ENCODE peak calls at places on chromosome 2, in seven cellular contexts. W is Calu3, R is WTC11, O is GM12865, L is astrocyte of the spinal cord, N is tibial artery, F is ovary. J is an unnamed sample.

GRCh38 chr2:170425291-170425751 is 247.4 kb downstream of the MYO3B start:
- DNase-seq in L (no peak), R (no peak), F (no peak), W (no peak), O (no peak), N (no peak), J (no peak)

GRCh38 chr2:218375212-218375611 is 6.9 kb upstream of the SLC11A1 start:
- DNase-seq in N (no peak), O (no peak), R (no peak), F (no peak), L (no peak), W (no peak), J (no peak)

GRCh38 chr2:15122915-15123314 is 438.2 kb downstream of the NBAS start:
- DNase-seq in W (no peak), L (peak), O (no peak), N (no peak), R (no peak), F (no peak), J (no peak)

GRCh38 chr2:196592912-196593881 is 46.3 kb upstream of the CCDC150 start:
- DNase-seq in W (peak), L (peak), O (peak), R (peak), F (no peak), N (no peak), J (no peak)

GRCh38 chr2:103459302-103459701 is 697.5 kb downstream of the TMEM182 start:
- DNase-seq in W (no peak), N (no peak), R (no peak), O (no peak), L (no peak), F (no peak), J (no peak)

GRCh38 chr2:172231508-172231907 is 128.8 kb upstream of the DLX2 start:
- DNase-seq in O (no peak), R (no peak), N (no peak), L (no peak), F (no peak), W (no peak), J (no peak)

GRCh38 chr2:48189552-48190228 is 283.4 kb upstream of the FBXO11 start:
- DNase-seq in W (no peak), L (no peak), N (no peak), O (no peak), F (no peak), R (no peak), J (no peak)

GRCh38 chr2:188788621-188789020 is 185.6 kb upstream of the COL3A1 start:
- DNase-seq in F (peak), N (peak), L (peak), W (peak), O (no peak), R (no peak), J (no peak)

GRCh38 chr2:234823877-234824376 is 127.9 kb upstream of the SH3BP4 start:
- DNase-seq in F (no peak), O (no peak), N (peak), L (peak), R (no peak), W (peak), J (no peak)

GRCh38 chr2:97715951-97716694 is 2.7 kb downstream of the ZAP70 start:
- DNase-seq in L (no peak), W (no peak), O (no peak), R (no peak), N (peak), F (no peak), J (no peak)

GRCh38 chr2:170005702-170006101 is 172.2 kb upstream of the MYO3B start:
- DNase-seq in F (no peak), W (no peak), R (peak), L (no peak), N (no peak), O (no peak), J (no peak)

GRCh38 chr2:197306691-197307030 is 3.9 kb downstream of the ANKRD44 start:
- DNase-seq in R (no peak), L (peak), W (no peak), F (no peak), N (peak), O (peak), J (no peak)

GRCh38 chr2:27370816-27371620 is 602 bp downstream of the SNX17 start:
- DNase-seq in W (peak), F (peak), N (no peak), O (peak), R (no peak), L (peak), J (no peak)

GRCh38 chr2:106189325-106189724 is 4.8 kb downstream of the UXS1 start:
- DNase-seq in R (no peak), O (peak), N (no peak), W (no peak), L (no peak), F (no peak), J (no peak)

GRCh38 chr2:70941701-70942100 is 6.0 kb downstream of the ATP6V1B1 start:
- DNase-seq in L (no peak), N (peak), R (no peak), F (no peak), W (no peak), O (no peak), J (no peak)

GRCh38 chr2:97267411-97268074 is 154.6 kb downstream of the ANKRD36 start:
- DNase-seq in F (peak), L (no peak), O (peak), R (no peak), W (no peak), N (peak), J (peak)

GRCh38 chr2:144645055-144645778 is 125.3 kb upstream of the ZEB2 start:
- DNase-seq in W (no peak), F (no peak), O (no peak), L (peak), N (no peak), R (no peak), J (no peak)

GRCh38 chr2:112472547-112473263 is 9.3 kb upstream of the TTL start:
- DNase-seq in L (no peak), N (no peak), W (no peak), O (peak), F (no peak), R (no peak), J (no peak)

GRCh38 chr2:157349949-157350510 is 24.4 kb upstream of the ERMN start:
- DNase-seq in R (no peak), W (no peak), F (no peak), O (no peak), L (no peak), N (no peak), J (no peak)

GRCh38 chr2:240142859-240143258 is 2.4 kb upstream of the OTOS start:
- DNase-seq in W (no peak), R (no peak), O (no peak), F (peak), N (no peak), L (no peak), J (peak)

GRCh38 chr2:160194351-160194750 is 5.7 kb downstream of the ITGB6 start:
- DNase-seq in O (no peak), W (no peak), L (no peak), F (no peak), R (no peak), N (no peak), J (no peak)

GRCh38 chr2:165889761-165890242 is 63.8 kb downstream of the TTC21B start:
- DNase-seq in W (no peak), O (no peak), F (no peak), L (no peak), N (no peak), R (no peak), J (no peak)

GRCh38 chr2:53202063-53202462 is 565.5 kb upstream of the CHAC2 start:
- DNase-seq in F (no peak), L (peak), O (no peak), N (no peak), R (no peak), W (peak), J (no peak)

GRCh38 chr2:111883661-111884591 is at the start of gene ANAPC1:
- DNase-seq in N (peak), F (peak), L (peak), O (peak), R (peak), W (peak), J (peak)

GRCh38 chr2:113676651-113677050 is 49.6 kb downstream of the RABL2A start:
- DNase-seq in W (no peak), O (no peak), N (no peak), F (no peak), L (no peak), R (no peak), J (no peak)

GRCh38 chr2:143475131-143475784 is 346.0 kb downstream of the ARHGAP15 start:
- DNase-seq in R (no peak), O (no peak), N (no peak), W (no peak), F (no peak), L (no peak), J (no peak)

GRCh38 chr2:37343537-37344434 is 644 bp upstream of the QPCT start:
- DNase-seq in R (no peak), W (peak), N (no peak), L (peak), O (no peak), F (no peak), J (no peak)

GRCh38 chr2:88181511-88181910 is 11.4 kb downstream of the THNSL2 start:
- DNase-seq in F (no peak), N (no peak), L (peak), R (no peak), O (no peak), W (no peak), J (no peak)

GRCh38 chr2:210188190-210188589 is 17.0 kb upstream of the KANSL1L start:
- DNase-seq in R (no peak), O (no peak), N (no peak), F (no peak), L (no peak), W (no peak), J (no peak)

GRCh38 chr2:3483227-3483985 is 35.9 kb downstream of the ADI1 start:
- DNase-seq in N (no peak), W (no peak), O (no peak), R (peak), F (peak), L (peak), J (no peak)

GRCh38 chr2:40256649-40257048 is 195.2 kb downstream of the SLC8A1 start:
- DNase-seq in W (peak), O (peak), L (no peak), N (no peak), F (no peak), R (peak), J (no peak)
- TF ChIP-seq CTCF in W (peak), O (no peak), L (peak), N (no peak), F (no peak), R (no peak), J (peak)

DNA sequence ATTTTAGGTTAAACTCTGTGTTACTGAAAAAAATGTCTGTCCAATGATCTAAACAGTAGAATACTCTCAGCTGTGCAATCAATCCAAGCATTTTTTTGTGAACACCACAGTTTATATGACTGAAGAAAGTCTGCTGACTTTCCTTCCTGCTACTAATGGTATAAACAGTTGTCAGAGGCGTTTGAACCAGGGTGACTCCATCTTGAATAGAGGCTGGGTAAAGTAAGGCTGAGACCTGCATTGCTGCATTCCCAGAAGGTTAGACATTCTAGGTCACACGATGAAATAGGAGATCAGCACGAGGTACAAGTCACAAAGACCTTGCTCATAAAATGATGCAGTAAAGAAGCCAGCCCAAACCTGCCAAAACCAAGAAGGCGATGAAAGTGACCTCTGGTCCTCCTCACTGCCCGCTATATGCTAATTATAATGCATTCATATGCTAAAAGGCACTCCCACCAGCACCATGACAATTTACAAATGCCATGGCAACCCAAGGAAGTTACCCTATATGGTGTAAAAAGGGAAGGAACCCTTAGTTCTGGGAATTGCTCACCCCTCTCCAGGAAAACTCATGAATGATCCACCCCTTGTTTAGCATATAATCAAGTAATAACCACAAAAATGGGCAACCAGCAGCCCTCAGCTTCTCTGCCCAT is 31.3 kb downstream of the POU3F3 start:
- DNase-seq in F (no peak), L (no peak), R (no peak), O (no peak), N (no peak), W (no peak), J (no peak)
- TF ChIP-seq CTCF in F (no peak), L (no peak), R (no peak), O (no peak), N (no peak), W (no peak), J (no peak)

GRCh38 chr2:238160206-238161129 is 1.7 kb downstream of the ERFE start:
- DNase-seq in N (peak), W (peak), L (no peak), F (peak), O (peak), R (peak), J (peak)
- TF ChIP-seq CTCF in N (no peak), W (no peak), L (peak), F (no peak), O (peak), R (no peak), J (peak)

GRCh38 chr2:173467751-173468150 is 113.1 kb downstream of the CDCA7 start:
- DNase-seq in O (no peak), W (no peak), R (no peak), L (no peak), F (no peak), N (no peak), J (no peak)

GRCh38 chr2:173459363-173459762 is 104.7 kb downstream of the CDCA7 start:
- DNase-seq in W (no peak), L (no peak), N (no peak), O (no peak), F (no peak), R (no peak), J (no peak)

GRCh38 chr2:173468394-173468793 is 113.7 kb downstream of the CDCA7 start:
- DNase-seq in N (no peak), L (no peak), F (no peak), R (no peak), O (no peak), W (no peak), J (no peak)

GRCh38 chr2:173457366-173457765 is 102.7 kb downstream of the CDCA7 start:
- DNase-seq in F (no peak), L (no peak), W (no peak), R (no peak), O (no peak), N (no peak), J (no peak)

DNA sequence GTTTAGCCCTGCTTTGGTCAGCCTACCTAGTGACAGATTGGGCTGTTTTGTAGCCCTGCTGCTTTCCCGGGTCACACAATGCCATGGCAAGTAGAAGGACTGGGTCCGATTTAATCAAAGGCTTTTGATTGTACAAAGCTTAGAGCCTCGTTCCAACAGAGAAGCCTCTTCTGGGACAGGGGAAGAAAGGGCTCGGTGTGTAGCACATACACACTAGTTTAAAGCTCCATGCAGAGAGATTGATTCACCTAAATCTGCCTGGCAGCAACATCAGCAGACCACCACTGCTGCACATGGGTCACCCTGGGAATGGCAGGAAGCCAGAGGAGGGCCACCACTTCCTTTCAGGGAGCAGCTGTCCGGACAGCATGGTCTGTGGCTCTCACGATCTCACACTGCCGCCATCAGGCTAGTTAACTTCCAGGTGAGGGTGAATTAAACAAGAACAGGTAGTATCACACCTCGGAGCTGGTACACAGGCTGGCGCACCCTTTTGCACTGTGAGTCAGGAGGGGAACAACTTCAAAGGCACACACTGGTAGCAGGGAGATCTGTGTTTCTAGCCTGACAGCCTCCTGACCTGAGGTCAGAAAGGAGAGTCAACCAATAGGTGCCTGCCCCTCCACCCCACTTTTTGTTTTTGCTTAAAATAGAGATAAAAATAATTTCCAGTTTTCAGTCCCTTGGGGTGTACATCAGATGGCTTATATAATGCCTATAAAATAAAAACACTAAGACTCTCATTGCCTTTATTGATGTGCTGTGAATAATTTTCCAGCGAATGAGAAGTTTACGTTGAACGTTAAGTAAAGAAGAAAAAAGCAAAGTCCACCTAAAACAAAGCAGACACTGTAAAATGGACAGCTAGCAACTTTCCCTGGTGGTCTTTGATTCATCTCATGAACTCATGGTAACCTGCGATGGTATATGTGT is 108.5 kb downstream of the CDCA7 start:
- DNase-seq in W (peak), L (no peak), O (peak), N (no peak), R (no peak), F (no peak), J (no peak)
- TF ChIP-seq CTCF in W (no peak), L (no peak), O (peak), N (no peak), R (no peak), F (no peak), J (no peak)

GRCh38 chr2:2170189-2170588 is 160.9 kb downstream of the MYT1L start:
- DNase-seq in O (no peak), L (no peak), W (no peak), F (no peak), R (no peak), N (no peak), J (no peak)
- TF ChIP-seq CTCF in O (no peak), L (no peak), W (no peak), F (no peak), R (no peak), N (no peak), J (no peak)

GRCh38 chr2:65077898-65078297 is 21.7 kb downstream of the CEP68 start:
- DNase-seq in L (no peak), W (no peak), O (no peak), F (no peak), R (no peak), N (no peak), J (no peak)

GRCh38 chr2:65075176-65075575 is 19.0 kb downstream of the CEP68 start:
- DNase-seq in W (no peak), N (no peak), F (no peak), O (no peak), R (no peak), L (no peak), J (no peak)

GRCh38 chr2:65076345-65076710 is 20.1 kb downstream of the CEP68 start:
- DNase-seq in L (peak), F (no peak), O (no peak), R (no peak), W (no peak), N (no peak), J (no peak)

GRCh38 chr2:65073879-65074565 is 17.8 kb downstream of the CEP68 start:
- DNase-seq in O (no peak), F (no peak), W (no peak), L (no peak), N (no peak), R (no peak), J (no peak)

DNA sequence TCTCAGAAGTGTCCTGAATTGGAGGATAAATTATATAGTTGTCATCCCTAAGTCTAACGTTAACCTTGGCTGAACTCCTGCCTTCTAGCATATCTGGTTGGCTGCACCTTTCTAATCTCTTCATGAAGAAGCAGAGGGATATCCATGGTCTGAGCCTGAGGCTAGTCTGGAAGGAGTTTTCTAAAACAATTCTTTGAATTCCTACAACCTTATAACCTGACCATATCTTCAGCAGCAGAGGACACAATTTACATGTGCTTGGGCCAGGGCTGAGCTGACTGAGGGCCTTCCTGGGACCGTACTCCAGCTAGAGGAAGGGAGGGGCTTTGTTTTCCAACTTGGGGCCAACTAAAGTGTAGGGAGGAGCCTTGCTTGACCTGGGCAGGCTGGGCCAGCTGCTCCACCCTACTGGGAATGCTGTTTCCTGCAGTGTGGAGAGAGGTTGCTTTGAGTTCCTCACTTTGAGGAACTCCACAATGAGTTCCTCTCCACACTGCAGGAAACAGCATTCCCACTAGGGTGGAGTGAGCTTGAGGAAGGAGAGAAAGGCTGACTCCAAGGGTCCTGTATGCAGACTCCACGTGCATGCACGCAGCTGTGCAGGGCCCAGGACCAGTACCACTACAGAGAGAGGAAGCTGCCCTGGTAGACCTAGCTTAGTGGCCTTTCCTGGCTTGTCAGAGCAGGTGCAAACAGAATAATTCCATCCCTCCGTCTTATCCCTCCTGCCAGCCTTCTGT is 19.6 kb downstream of the CEP68 start:
- DNase-seq in N (no peak), O (no peak), W (no peak), L (peak), F (peak), R (peak), J (no peak)
- TF ChIP-seq CTCF in N (no peak), O (no peak), W (no peak), L (no peak), F (no peak), R (no peak), J (no peak)

GRCh38 chr2:12716250-12717190 is at the start of gene TRIB2:
- DNase-seq in F (peak), R (peak), N (peak), L (peak), O (peak), W (peak), J (peak)
- TF ChIP-seq CTCF in F (no peak), R (peak), N (no peak), L (no peak), O (peak), W (no peak), J (peak)